ENCODE peak calls at places on chromosomes 4 and X, in eight cellular contexts. M is breast epithelium, L is body of pancreas, T is H1, V is A549, I is stomach, J is heart left ventricle, K is right lobe of liver. N is an unnamed sample.

GRCh38 chr4:31995943-31996901 is 1276.1 kb downstream of the PCDH7 start:
- DNase-seq in M (no peak), J (no peak), L (no peak), I (no peak), K (no peak), V (no peak), T (peak; percentile 60), N (no peak)

GRCh38 chr4:56658410-56659003 is 22.6 kb downstream of the HOPX start:
- DNase-seq in I (no peak), T (no peak), K (no peak), V (no peak), J (no peak), M (no peak), L (no peak), N (no peak)

GRCh38 chr4:517061-517805 is 18.2 kb downstream of the PIGG start:
- DNase-seq in V (no peak), L (no peak), M (no peak), J (no peak), T (no peak), I (no peak), K (no peak), N (peak; percentile 68)

GRCh38 chrX:150161092-150161672 is 201.9 kb upstream of the MAMLD1 start:
- DNase-seq in I (no peak), V (no peak), L (no peak), K (no peak), M (no peak), T (no peak), J (no peak), N (no peak)

GRCh38 chrX:106894392-106894909 is 8.7 kb downstream of the RIPPLY1 start:
- DNase-seq in K (peak; percentile 59), L (peak; percentile 44), M (no peak), J (no peak), V (peak; percentile 50), T (peak; percentile 2), I (peak; percentile 56), N (no peak)

GRCh38 chr4:147707892-147708672 is 23.8 kb upstream of the ARHGAP10 start:
- DNase-seq in M (no peak), V (no peak), K (peak; percentile 58), L (peak; percentile 69), T (no peak), J (no peak), I (peak; percentile 68), N (no peak)

GRCh38 chr4:1869530-1870327 is 1.5 kb upstream of the NSD2 start:
- DNase-seq in K (no peak), V (no peak), L (no peak), T (no peak), J (no peak), M (no peak), I (no peak), N (no peak)

GRCh38 chr4:38523524-38524448 is 140.2 kb upstream of the KLF3 start:
- DNase-seq in L (no peak), I (no peak), M (no peak), V (no peak), J (no peak), T (no peak), K (no peak), N (no peak)

GRCh38 chrX:118254611-118255010 is 91.3 kb upstream of the WDR44 start:
- DNase-seq in K (peak; percentile 45), M (no peak), I (peak; percentile 58), J (no peak), L (peak; percentile 59), T (no peak), V (peak; percentile 25), N (no peak)

GRCh38 chr4:168319486-168320019 is 1.0 kb upstream of the DDX60 start:
- DNase-seq in K (no peak), V (no peak), I (no peak), L (no peak), M (no peak), T (no peak), J (no peak), N (no peak)

GRCh38 chrX:119654112-119654531 is 38.8 kb downstream of the SEPTIN6 start:
- DNase-seq in K (no peak), T (no peak), V (no peak), M (no peak), L (peak; percentile 14), J (peak; percentile 62), I (no peak), N (no peak)

GRCh38 chr4:153987291-153987690 is 198.4 kb upstream of the SFRP2 start:
- DNase-seq in V (no peak), M (no peak), T (no peak), J (no peak), K (no peak), L (no peak), I (no peak), N (no peak)

GRCh38 chrX:102516314-102516936 is at the start of gene TMSB15A:
- DNase-seq in J (peak; percentile 73), K (peak; percentile 59), M (peak; percentile 51), I (peak; percentile 67), V (peak; percentile 53), T (no peak), L (peak; percentile 69), N (peak; percentile 34)

GRCh38 chrX:39950035-39950688 is 147.6 kb downstream of the BCOR start:
- DNase-seq in V (no peak), T (no peak), J (no peak), L (no peak), K (no peak), M (no peak), I (no peak), N (no peak)

GRCh38 chrX:129115104-129115503 is 408.2 kb downstream of the SMARCA1 start:
- DNase-seq in L (peak; percentile 14), K (no peak), I (no peak), T (no peak), J (no peak), V (peak; percentile 13), M (no peak), N (no peak)

GRCh38 chr4:105613326-105613725 is 60.9 kb downstream of the ARHGEF38 start:
- DNase-seq in J (no peak), V (no peak), M (no peak), T (no peak), I (peak; percentile 40), L (no peak), K (no peak), N (no peak)

GRCh38 chr4:94743838-94744237 is 13.9 kb upstream of the BMPR1B start:
- DNase-seq in K (no peak), J (no peak), L (no peak), T (no peak), I (no peak), M (no peak), V (no peak), N (no peak)

GRCh38 chr4:845233-845835 is 19.4 kb upstream of the CPLX1 start:
- DNase-seq in J (peak; percentile 33), I (no peak), L (no peak), V (no peak), T (no peak), K (no peak), M (no peak), N (no peak)

GRCh38 chr4:151600432-151600831 is 160.4 kb downstream of the GATB start:
- DNase-seq in J (no peak), M (no peak), I (no peak), T (no peak), V (no peak), K (no peak), L (no peak), N (no peak)

GRCh38 chrX:23493941-23494374 is 159.3 kb downstream of the PTCHD1 start:
- DNase-seq in J (no peak), V (no peak), I (peak; percentile 69), K (no peak), M (no peak), T (no peak), L (peak; percentile 64), N (no peak)

GRCh38 chrX:154840856-154841255 is 6.4 kb upstream of the SMIM9 start:
- DNase-seq in I (no peak), M (no peak), V (peak; percentile 28), T (no peak), K (no peak), J (no peak), L (no peak), N (no peak)

DNA sequence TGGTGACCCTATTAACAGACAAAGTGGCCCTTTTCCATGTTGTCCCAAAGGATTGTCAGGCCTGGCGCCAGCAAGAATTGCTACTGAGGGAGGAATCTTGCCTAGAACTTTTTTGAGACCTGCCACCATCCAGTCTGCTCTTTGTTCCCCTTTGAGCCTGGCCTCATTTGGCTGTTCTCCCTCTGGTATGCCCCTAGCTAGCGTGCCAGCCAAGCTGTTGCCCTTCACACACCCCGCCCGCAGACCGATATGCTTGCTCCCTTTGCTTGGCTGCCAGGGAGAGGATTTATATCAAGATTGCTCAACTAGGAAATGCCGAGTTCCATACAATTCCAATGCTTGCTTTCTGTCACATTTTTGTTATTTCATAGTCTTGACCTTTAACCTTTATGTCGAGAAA is 24.4 kb downstream of the IGSF1 start:
- DNase-seq in I (no peak), V (no peak), T (no peak), J (no peak), M (no peak), K (no peak), L (peak; percentile 58), N (no peak)
- H3K4me3 ChIP-seq in I (no peak overlapping the region), V (no peak overlapping the region), T (no peak overlapping the region), J (no peak overlapping the region), M (no peak overlapping the region), K (no peak overlapping the region), L (no peak overlapping the region), N (no peak overlapping the region)

DNA sequence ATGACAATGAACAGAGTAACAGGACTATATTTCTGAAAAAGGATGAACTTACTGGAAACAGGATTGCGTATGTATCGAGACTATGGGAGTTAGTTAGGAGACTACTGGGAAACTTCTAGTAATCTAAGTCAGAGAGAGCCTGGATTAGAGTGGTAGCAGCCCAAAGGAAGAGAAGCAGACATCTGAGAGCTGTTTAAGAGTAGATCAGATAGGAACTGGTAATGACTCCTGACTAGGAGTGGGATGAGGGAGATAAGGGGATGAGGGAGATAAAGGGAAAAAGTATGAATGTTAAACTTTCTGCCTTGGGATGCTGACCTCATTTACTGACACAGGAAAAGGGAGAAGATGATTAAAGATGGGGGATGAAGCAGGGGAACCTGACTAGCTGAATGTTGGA is 116.2 kb downstream of the PDE5A start:
- DNase-seq in L (no peak), K (no peak), M (no peak), T (no peak), I (no peak), V (no peak), J (no peak), N (no peak)
- TF ChIP-seq POLR2A in L (no peak), K (no peak), M (no peak), T (no peak), I (no peak), V (no peak), J (no peak), N (no peak)

DNA sequence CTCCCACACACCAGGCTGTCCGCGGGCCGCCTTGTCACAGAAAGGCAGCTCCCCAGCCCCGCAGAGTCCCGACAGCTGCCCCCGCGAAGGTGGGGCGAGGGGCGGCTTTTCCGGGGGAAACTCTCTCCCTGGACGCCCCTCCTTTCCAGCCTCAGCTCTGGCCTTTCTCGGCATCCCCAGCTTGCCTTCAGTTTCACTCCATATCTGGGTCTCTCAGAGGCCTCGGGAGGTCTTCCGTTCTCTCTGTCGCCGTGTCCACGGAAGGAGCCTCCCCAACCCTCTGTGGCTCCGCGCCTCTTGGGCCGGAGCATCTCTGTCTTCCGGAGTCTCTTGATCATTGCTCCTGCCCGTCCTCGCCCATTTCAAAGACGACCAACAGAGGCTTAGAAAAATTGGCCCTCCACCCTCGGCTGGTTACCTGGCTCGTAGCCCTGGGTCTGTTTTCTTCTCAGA is 6.1 kb upstream of the MSX1 start:
- DNase-seq in V (no peak), T (no peak), J (peak; percentile 39), I (no peak), K (no peak), M (no peak), L (no peak), N (no peak)
- H3K4me3 ChIP-seq in V (no peak overlapping the region), T (no peak overlapping the region), J (peak overlapping the region; percentile 42), I (peak overlapping the region; percentile 27), K (no peak overlapping the region), M (peak overlapping the region; percentile 48), L (no peak overlapping the region), N (no peak overlapping the region)

GRCh38 chr4:71498624-71499023 is 159.8 kb downstream of the SLC4A4 start:
- DNase-seq in J (no peak), V (no peak), L (no peak), T (no peak), K (no peak), M (no peak), I (no peak), N (no peak)
- TF ChIP-seq POLR2A in J (no peak), V (no peak), L (no peak), T (no peak), K (no peak), M (no peak), I (no peak), N (no peak)

N was measured in lower leg skin.